ENCODE peak calls at places on chromosome 15, in eight cellular contexts. O is activated naive CD4-positive, alpha-beta T cell; Y is stimulated activated naive CD8-positive, alpha-beta T cell treated with anti-CD3 and anti-CD28 coated beads, Interleukin-15, Interleukin-2, amounts not matched to agents 100 U/mL and 50 U/mL, for 24 hours; H is HTR-8/SVneo; C is hippocampal formation; G is fibroblast of pulmonary artery; M is NCI-H69; Q is effector CD4-positive, alpha-beta T cell. Z is an unnamed sample.
A peak's percentile ranks its signal among the peaks of the same experiment; 100 is the strongest.

GRCh38 chr15:80615783-80616391 is 79.2 kb upstream of the ABHD17C start:
- DNase-seq in O (no peak), Y (no peak), H (no peak), C (no peak), G (peak; percentile 98), M (peak; percentile 68), Q (no peak), Z (no peak)

GRCh38 chr15:75058127-75058905 is 34.9 kb downstream of the PPCDC start:
- DNase-seq in O (no peak), Y (no peak), H (peak; percentile 52), C (no peak), G (no peak), M (no peak), Q (no peak), Z (no peak)

GRCh38 chr15:92034227-92034626 is 180.7 kb downstream of the SLCO3A1 start:
- DNase-seq in O (no peak), Y (no peak), H (no peak), C (no peak), G (no peak), M (no peak), Q (no peak), Z (no peak)

GRCh38 chr15:80587816-80588456 is 107.2 kb upstream of the ABHD17C start:
- DNase-seq in O (no peak), Y (no peak), H (no peak), C (no peak), G (peak; percentile 61), M (no peak), Q (no peak), Z (no peak)

GRCh38 chr15:98755138-98755537 is 106.8 kb downstream of the IGF1R start:
- DNase-seq in O (no peak), Y (no peak), H (no peak), C (no peak), G (no peak), M (no peak), Q (no peak), Z (no peak)

GRCh38 chr15:53665930-53666329 is 93.5 kb downstream of the WDR72 start:
- DNase-seq in O (no peak), Y (no peak), H (no peak), C (no peak), G (no peak), M (peak; percentile 67), Q (no peak), Z (no peak)

GRCh38 chr15:85622432-85622831 is 172.3 kb downstream of the KLHL25 start:
- DNase-seq in O (no peak), Y (no peak), H (no peak), C (no peak), G (no peak), M (no peak), Q (no peak), Z (no peak)

GRCh38 chr15:69675727-69676126 is 223.1 kb downstream of the RPLP1 start:
- DNase-seq in O (no peak), Y (no peak), H (no peak), C (no peak), G (no peak), M (no peak), Q (no peak), Z (no peak)

GRCh38 chr15:81296673-81297072 is 27.3 kb downstream of the STARD5 start:
- DNase-seq in O (peak; percentile 24), Y (peak; percentile 72), H (no peak), C (no peak), G (no peak), M (no peak), Q (peak; percentile 66), Z (peak; percentile 11)

GRCh38 chr15:94231728-94232086 is 346 bp downstream of the MCTP2 start:
- DNase-seq in O (no peak), Y (peak; percentile 38), H (no peak), C (no peak), G (no peak), M (peak; percentile 72), Q (no peak), Z (no peak)

GRCh38 chr15:85125056-85125661 is 143.5 kb downstream of the PDE8A start:
- DNase-seq in O (no peak), Y (no peak), H (peak; percentile 63), C (no peak), G (peak; percentile 58), M (no peak), Q (no peak), Z (no peak)

GRCh38 chr15:78564743-78565096 is 600 bp upstream of the CHRNA5 start:
- DNase-seq in O (no peak), Y (peak; percentile 9), H (no peak), C (no peak), G (no peak), M (peak; percentile 41), Q (no peak), Z (no peak)